ENCODE peak calls at places on chromosomes 2 and 18, in ten cellular contexts. G is endodermal cell, R is right cardiac atrium, O is GM03348, Y is HS-27A, M is NCI-H1105, Z is T-helper 2 cell, D is progenitor cell of endocrine pancreas, V is Calu3, E is ELR. J is an unnamed sample.

GRCh38 chr2:239234826-239235175 is 166.0 kb downstream of the HDAC4 start:
- DNase-seq in G (no peak), R (no peak), O (no peak), Y (no peak), M (no peak), Z (no peak), D (no peak), V (no peak), E (no peak), J (no peak)

GRCh38 chr18:49597556-49597955 is 35.7 kb downstream of the LIPG start:
- DNase-seq in G (peak), R (no peak), O (no peak), Y (no peak), M (no peak), Z (no peak), D (no peak), V (no peak), E (peak), J (no peak)

GRCh38 chr18:58615150-58616132 is 13.4 kb downstream of the ALPK2 start:
- DNase-seq in G (no peak), R (no peak), O (no peak), Y (no peak), M (no peak), Z (no peak), D (no peak), V (no peak), E (peak), J (no peak)

GRCh38 chr2:41432459-41432858 is 615.4 kb upstream of the PKDCC start:
- DNase-seq in G (no peak), R (no peak), O (no peak), Y (no peak), M (no peak), Z (no peak), D (no peak), V (no peak), E (no peak), J (no peak)

GRCh38 chr2:237497820-237498128 is 10.7 kb downstream of the MLPH start:
- DNase-seq in G (no peak), R (no peak), O (peak), Y (no peak), M (no peak), Z (no peak), D (no peak), V (no peak), E (no peak), J (no peak)

GRCh38 chr18:9968081-9968848 is 54.4 kb downstream of the VAPA start:
- DNase-seq in G (peak), R (peak), O (no peak), Y (no peak), M (no peak), Z (no peak), D (no peak), V (no peak), E (no peak), J (no peak)

GRCh38 chr2:7703523-7704144 is 786.4 kb downstream of the RNF144A start:
- DNase-seq in G (peak), R (no peak), O (no peak), Y (no peak), M (peak), Z (no peak), D (no peak), V (no peak), E (no peak), J (no peak)

GRCh38 chr2:120020554-120020953 is 7.7 kb downstream of the EPB41L5 start:
- DNase-seq in G (no peak), R (no peak), O (no peak), Y (no peak), M (no peak), Z (no peak), D (no peak), V (no peak), E (no peak), J (no peak)

GRCh38 chr18:21241224-21242131 is 554 bp upstream of the GREB1L start:
- DNase-seq in G (peak), R (peak), O (peak), Y (no peak), M (no peak), Z (no peak), D (peak), V (peak), E (peak), J (no peak)

GRCh38 chr2:165015052-165015642 is 59.8 kb upstream of the SLC38A11 start:
- DNase-seq in G (peak), R (peak), O (peak), Y (no peak), M (peak), Z (no peak), D (peak), V (peak), E (peak), J (peak)

GRCh38 chr2:63654959-63655358 is 66.2 kb downstream of the MDH1 start:
- DNase-seq in G (no peak), R (no peak), O (peak), Y (no peak), M (no peak), Z (no peak), D (no peak), V (no peak), E (peak), J (no peak)

GRCh38 chr2:13009027-13009426 is 292.3 kb downstream of the TRIB2 start:
- DNase-seq in G (no peak), R (no peak), O (peak), Y (no peak), M (no peak), Z (no peak), D (no peak), V (no peak), E (peak), J (no peak)

GRCh38 chr2:191036365-191036764 is 22.4 kb upstream of the STAT1 start:
- DNase-seq in G (no peak), R (no peak), O (no peak), Y (no peak), M (no peak), Z (no peak), D (no peak), V (no peak), E (no peak), J (no peak)

GRCh38 chr2:103788875-103789715 is 1027.3 kb downstream of the TMEM182 start:
- DNase-seq in G (peak), R (peak), O (no peak), Y (no peak), M (peak), Z (no peak), D (no peak), V (peak), E (peak), J (peak)

GRCh38 chr2:209472386-209472832 is 48.6 kb downstream of the MAP2 start:
- DNase-seq in G (no peak), R (no peak), O (peak), Y (no peak), M (peak), Z (no peak), D (no peak), V (no peak), E (peak), J (no peak)

GRCh38 chr2:73759904-73760303 is 20.0 kb downstream of the DUSP11 start:
- DNase-seq in G (no peak), R (no peak), O (no peak), Y (no peak), M (no peak), Z (no peak), D (no peak), V (no peak), E (no peak), J (no peak)

GRCh38 chr18:33664528-33664927 is 86.5 kb downstream of the ASXL3 start:
- DNase-seq in G (no peak), R (no peak), O (no peak), Y (no peak), M (no peak), Z (no peak), D (no peak), V (no peak), E (no peak), J (no peak)

GRCh38 chr2:238846503-238847431 is 1.1 kb upstream of the TWIST2 start:
- DNase-seq in G (peak), R (no peak), O (no peak), Y (no peak), M (no peak), Z (no peak), D (no peak), V (no peak), E (peak), J (no peak)

GRCh38 chr2:31318360-31319336 is 84.7 kb downstream of the EHD3 start:
- DNase-seq in G (no peak), R (no peak), O (peak), Y (no peak), M (no peak), Z (no peak), D (no peak), V (no peak), E (peak), J (no peak)

GRCh38 chr2:229220254-229220653 is 50.8 kb downstream of the PID1 start:
- DNase-seq in G (no peak), R (no peak), O (no peak), Y (no peak), M (no peak), Z (no peak), D (no peak), V (no peak), E (no peak), J (no peak)

GRCh38 chr2:127000937-127001336 is 102.2 kb downstream of the TEX51 start:
- DNase-seq in G (no peak), R (no peak), O (no peak), Y (no peak), M (no peak), Z (no peak), D (no peak), V (no peak), E (peak), J (no peak)

GRCh38 chr2:174581543-174581942 is 16.1 kb downstream of the WIPF1 start:
- DNase-seq in G (no peak), R (no peak), O (no peak), Y (no peak), M (no peak), Z (no peak), D (no peak), V (no peak), E (no peak), J (no peak)

GRCh38 chr2:111200333-111200879 is 79.7 kb downstream of the BCL2L11 start:
- DNase-seq in G (peak), R (no peak), O (no peak), Y (no peak), M (no peak), Z (no peak), D (no peak), V (no peak), E (no peak), J (no peak)

GRCh38 chr2:229344151-229344551 is 73.1 kb upstream of the PID1 start:
- DNase-seq in G (no peak), R (no peak), O (peak), Y (no peak), M (no peak), Z (no peak), D (no peak), V (no peak), E (peak), J (no peak)

GRCh38 chr2:133400411-133400810 is 167.9 kb downstream of the NCKAP5 start:
- DNase-seq in G (no peak), R (no peak), O (peak), Y (no peak), M (no peak), Z (no peak), D (no peak), V (no peak), E (no peak), J (no peak)

GRCh38 chr18:75810481-75810880 is 383.0 kb upstream of the SMIM21 start:
- DNase-seq in G (no peak), R (no peak), O (no peak), Y (no peak), M (no peak), Z (no peak), D (no peak), V (no peak), E (no peak), J (no peak)

GRCh38 chr2:28348921-28349320 is 43.7 kb upstream of the FOSL2 start:
- DNase-seq in G (no peak), R (no peak), O (no peak), Y (no peak), M (no peak), Z (no peak), D (no peak), V (no peak), E (no peak), J (no peak)

GRCh38 chr2:81545626-81546025 is 1241.1 kb upstream of the LRRTM1 start:
- DNase-seq in G (no peak), R (no peak), O (no peak), Y (no peak), M (no peak), Z (no peak), D (no peak), V (no peak), E (peak), J (no peak)

GRCh38 chr2:145918951-145919350 is 1399.0 kb upstream of the ZEB2 start:
- DNase-seq in G (no peak), R (no peak), O (no peak), Y (no peak), M (no peak), Z (no peak), D (no peak), V (no peak), E (no peak), J (no peak)

GRCh38 chr2:149732001-149732685 is 144.6 kb upstream of the MMADHC start:
- DNase-seq in G (no peak), R (no peak), O (no peak), Y (peak), M (no peak), Z (no peak), D (no peak), V (peak), E (peak), J (no peak)

GRCh38 chr2:68463287-68463877 is 3.7 kb downstream of the FBXO48 start:
- DNase-seq in G (no peak), R (no peak), O (peak), Y (no peak), M (peak), Z (no peak), D (no peak), V (no peak), E (peak), J (no peak)

GRCh38 chr18:44452346-44452745 is 228.3 kb upstream of the SETBP1 start:
- DNase-seq in G (no peak), R (no peak), O (no peak), Y (peak), M (no peak), Z (no peak), D (no peak), V (no peak), E (no peak), J (no peak)

GRCh38 chr2:231364961-231365810 is 30.3 kb upstream of the B3GNT7 start:
- DNase-seq in G (no peak), R (no peak), O (peak), Y (no peak), M (no peak), Z (no peak), D (no peak), V (peak), E (peak), J (peak)

GRCh38 chr2:172478353-172478752 is 51.0 kb downstream of the ITGA6 start:
- DNase-seq in G (peak), R (no peak), O (no peak), Y (no peak), M (no peak), Z (no peak), D (no peak), V (no peak), E (no peak), J (no peak)

GRCh38 chr2:98086491-98087446 is at the start of gene VWA3B:
- DNase-seq in G (peak), R (peak), O (peak), Y (peak), M (peak), Z (no peak), D (peak), V (peak), E (peak), J (peak)

GRCh38 chr2:204268971-204269370 is 276.3 kb upstream of the PARD3B start:
- DNase-seq in G (no peak), R (no peak), O (no peak), Y (no peak), M (no peak), Z (no peak), D (no peak), V (no peak), E (no peak), J (no peak)

GRCh38 chr2:18841248-18842150 is 252.1 kb upstream of the NT5C1B start:
- DNase-seq in G (no peak), R (no peak), O (no peak), Y (no peak), M (no peak), Z (no peak), D (no peak), V (no peak), E (no peak), J (no peak)

GRCh38 chr2:199458806-199459285 is 1.1 kb upstream of the SATB2 start:
- DNase-seq in G (no peak), R (peak), O (no peak), Y (no peak), M (peak), Z (no peak), D (peak), V (peak), E (no peak), J (no peak)

GRCh38 chr2:211877061-211877460 is 661.5 kb downstream of the ERBB4 start:
- DNase-seq in G (no peak), R (no peak), O (no peak), Y (no peak), M (no peak), Z (no peak), D (no peak), V (no peak), E (peak), J (no peak)